ENCODE peak calls at places on chromosomes 1 and 21, in eight cellular contexts. X, G, K, A, Y, H, L and E are unnamed samples.

GRCh38 chr1:15244813-15245212 is 2.2 kb upstream of the FHAD1 start:
- DNase-seq in X (no peak), Y (no peak), H (no peak), K (no peak), L (no peak), A (no peak), G (no peak), E (no peak)

GRCh38 chr1:201468501-201468843 is 516 bp downstream of the PHLDA3 start:
- DNase-seq in Y (no peak), K (no peak), A (peak; percentile 40), G (no peak), X (peak; percentile 33), H (no peak), L (no peak), E (peak; percentile 31)

GRCh38 chr21:45736042-45736704 is 92.6 kb downstream of the PCBP3 start:
- DNase-seq in X (no peak), G (no peak), L (no peak), K (no peak), H (no peak), Y (no peak), A (no peak), E (no peak)

GRCh38 chr1:24294757-24295371 is 24.3 kb upstream of the GRHL3 start:
- DNase-seq in H (no peak), X (no peak), Y (no peak), G (no peak), K (no peak), L (no peak), A (peak; percentile 96), E (no peak)

GRCh38 chr1:35031103-35031452 is 667 bp downstream of the ZMYM6 start:
- DNase-seq in A (peak; percentile 11), Y (no peak), L (no peak), K (peak; percentile 19), G (peak; percentile 26), X (peak; percentile 94), H (no peak), E (peak; percentile 6)

GRCh38 chr1:27567183-27567526 is 36.8 kb downstream of the AHDC1 start:
- DNase-seq in H (no peak), A (no peak), K (no peak), G (no peak), L (no peak), X (no peak), Y (no peak), E (peak; percentile 69)

GRCh38 chr1:116855788-116856187 is 53.9 kb upstream of the PTGFRN start:
- DNase-seq in A (no peak), H (no peak), Y (no peak), L (no peak), X (peak; percentile 52), K (no peak), G (no peak), E (no peak)

GRCh38 chr1:2554621-2555387 is 1.4 kb upstream of the TNFRSF14 start:
- DNase-seq in X (no peak), G (peak; percentile 42), H (no peak), A (no peak), K (peak; percentile 38), Y (no peak), L (no peak), E (no peak)

GRCh38 chr1:20380616-20381035 is 90.0 kb downstream of the VWA5B1 start:
- DNase-seq in G (no peak), L (no peak), H (no peak), Y (no peak), K (no peak), A (peak; percentile 36), X (no peak), E (no peak)

GRCh38 chr1:38310079-38310478 is 263.5 kb upstream of the POU3F1 start:
- DNase-seq in A (no peak), K (no peak), Y (no peak), X (no peak), L (no peak), H (no peak), G (no peak), E (no peak)

GRCh38 chr1:43932786-43933385 is 715 bp upstream of the ARTN start:
- DNase-seq in G (no peak), H (no peak), L (peak; percentile 31), A (no peak), X (no peak), K (no peak), Y (no peak), E (no peak)

GRCh38 chr21:45998871-45999580 is 17.5 kb downstream of the COL6A1 start:
- DNase-seq in L (no peak), H (no peak), G (no peak), Y (no peak), X (no peak), A (no peak), K (peak; percentile 4), E (no peak)